ENCODE peak calls at places on chromosomes 11 and 22, in nine cellular contexts. One of them, this sample, is unnamed.

GRCh38 chr22:27662359-27663030 is 139.1 kb downstream of the MN1 start:
- DNase-seq in GM13977: no peak
- DNase-seq in ACHN: no peak
- DNase-seq in stimulated activated CD4-positive, alpha-beta T cell treated with anti-CD3 and anti-CD28 coated beads, TNF-alpha, amount 100 ng/mL, for 48 hours: no peak
- DNase-seq in activated CD4-positive, alpha-beta T cell treated with anti-CD3 and anti-CD28 coated beads for 24 hours: no peak
- DNase-seq in thyroid gland: peak; percentile 20
- DNase-seq in BJ: no peak
- DNase-seq in mesendoderm: no peak
- DNase-seq in MM.1S: no peak
- DNase-seq in this sample: no peak

GRCh38 chr22:45880091-45880651 is 96.8 kb downstream of the WNT7B start:
- DNase-seq in ACHN: no peak
- DNase-seq in BJ: no peak
- DNase-seq in thyroid gland: no peak
- DNase-seq in mesendoderm: no peak
- DNase-seq in activated CD4-positive, alpha-beta T cell treated with anti-CD3 and anti-CD28 coated beads for 24 hours: no peak
- DNase-seq in GM13977: no peak
- DNase-seq in MM.1S: no peak
- DNase-seq in stimulated activated CD4-positive, alpha-beta T cell treated with anti-CD3 and anti-CD28 coated beads, TNF-alpha, amount 100 ng/mL, for 48 hours: no peak
- DNase-seq in this sample: no peak

GRCh38 chr11:68780829-68781228 is 29.5 kb upstream of the TESMIN start:
- DNase-seq in thyroid gland: no peak
- DNase-seq in BJ: no peak
- DNase-seq in stimulated activated CD4-positive, alpha-beta T cell treated with anti-CD3 and anti-CD28 coated beads, TNF-alpha, amount 100 ng/mL, for 48 hours: no peak
- DNase-seq in MM.1S: no peak
- DNase-seq in mesendoderm: peak; percentile 91
- DNase-seq in GM13977: no peak
- DNase-seq in ACHN: no peak
- DNase-seq in activated CD4-positive, alpha-beta T cell treated with anti-CD3 and anti-CD28 coated beads for 24 hours: no peak
- DNase-seq in this sample: no peak

GRCh38 chr11:133800666-133801065 is 44.6 kb downstream of the SPATA19 start:
- DNase-seq in BJ: no peak
- DNase-seq in activated CD4-positive, alpha-beta T cell treated with anti-CD3 and anti-CD28 coated beads for 24 hours: no peak
- DNase-seq in GM13977: no peak
- DNase-seq in stimulated activated CD4-positive, alpha-beta T cell treated with anti-CD3 and anti-CD28 coated beads, TNF-alpha, amount 100 ng/mL, for 48 hours: no peak
- DNase-seq in thyroid gland: no peak
- DNase-seq in MM.1S: no peak
- DNase-seq in ACHN: no peak
- DNase-seq in mesendoderm: no peak
- DNase-seq in this sample: no peak

GRCh38 chr11:94884322-94884721 is 89.0 kb downstream of the CWC15 start:
- DNase-seq in thyroid gland: no peak
- DNase-seq in activated CD4-positive, alpha-beta T cell treated with anti-CD3 and anti-CD28 coated beads for 24 hours: no peak
- DNase-seq in GM13977: no peak
- DNase-seq in ACHN: no peak
- DNase-seq in MM.1S: no peak
- DNase-seq in stimulated activated CD4-positive, alpha-beta T cell treated with anti-CD3 and anti-CD28 coated beads, TNF-alpha, amount 100 ng/mL, for 48 hours: no peak
- DNase-seq in BJ: no peak
- DNase-seq in mesendoderm: no peak
- DNase-seq in this sample: no peak

GRCh38 chr11:11284481-11284880 is 68.6 kb downstream of the CSNK2A3 start:
- DNase-seq in GM13977: no peak
- DNase-seq in BJ: no peak
- DNase-seq in stimulated activated CD4-positive, alpha-beta T cell treated with anti-CD3 and anti-CD28 coated beads, TNF-alpha, amount 100 ng/mL, for 48 hours: no peak
- DNase-seq in ACHN: no peak
- DNase-seq in MM.1S: no peak
- DNase-seq in activated CD4-positive, alpha-beta T cell treated with anti-CD3 and anti-CD28 coated beads for 24 hours: no peak
- DNase-seq in thyroid gland: no peak
- DNase-seq in mesendoderm: no peak
- DNase-seq in this sample: no peak

GRCh38 chr11:18934195-18934808 is 4.9 kb downstream of the MRGPRX1 start:
- DNase-seq in BJ: no peak
- DNase-seq in MM.1S: no peak
- DNase-seq in stimulated activated CD4-positive, alpha-beta T cell treated with anti-CD3 and anti-CD28 coated beads, TNF-alpha, amount 100 ng/mL, for 48 hours: no peak
- DNase-seq in thyroid gland: no peak
- DNase-seq in mesendoderm: no peak
- DNase-seq in GM13977: no peak
- DNase-seq in activated CD4-positive, alpha-beta T cell treated with anti-CD3 and anti-CD28 coated beads for 24 hours: no peak
- DNase-seq in ACHN: no peak
- DNase-seq in this sample: no peak

GRCh38 chr22:39408173-39408572 is 8.6 kb downstream of the TAB1 start:
- DNase-seq in BJ: no peak
- DNase-seq in activated CD4-positive, alpha-beta T cell treated with anti-CD3 and anti-CD28 coated beads for 24 hours: no peak
- DNase-seq in GM13977: no peak
- DNase-seq in thyroid gland: no peak
- DNase-seq in mesendoderm: no peak
- DNase-seq in MM.1S: no peak
- DNase-seq in ACHN: no peak
- DNase-seq in stimulated activated CD4-positive, alpha-beta T cell treated with anti-CD3 and anti-CD28 coated beads, TNF-alpha, amount 100 ng/mL, for 48 hours: no peak
- DNase-seq in this sample: no peak

GRCh38 chr22:29916007-29916544 is 33.1 kb downstream of the MTMR3 start:
- DNase-seq in thyroid gland: peak; percentile 33
- DNase-seq in MM.1S: no peak
- DNase-seq in mesendoderm: peak; percentile 42
- DNase-seq in ACHN: no peak
- DNase-seq in stimulated activated CD4-positive, alpha-beta T cell treated with anti-CD3 and anti-CD28 coated beads, TNF-alpha, amount 100 ng/mL, for 48 hours: no peak
- DNase-seq in BJ: no peak
- DNase-seq in activated CD4-positive, alpha-beta T cell treated with anti-CD3 and anti-CD28 coated beads for 24 hours: no peak
- DNase-seq in GM13977: no peak
- DNase-seq in this sample: no peak

GRCh38 chr11:12529793-12530192 is 144.4 kb upstream of the TEAD1 start:
- DNase-seq in ACHN: no peak
- DNase-seq in BJ: no peak
- DNase-seq in mesendoderm: no peak
- DNase-seq in GM13977: no peak
- DNase-seq in thyroid gland: no peak
- DNase-seq in activated CD4-positive, alpha-beta T cell treated with anti-CD3 and anti-CD28 coated beads for 24 hours: no peak
- DNase-seq in MM.1S: no peak
- DNase-seq in stimulated activated CD4-positive, alpha-beta T cell treated with anti-CD3 and anti-CD28 coated beads, TNF-alpha, amount 100 ng/mL, for 48 hours: no peak
- DNase-seq in this sample: no peak

GRCh38 chr11:128343870-128344269 is 243.5 kb downstream of the ETS1 start:
- DNase-seq in BJ: no peak
- DNase-seq in mesendoderm: no peak
- DNase-seq in MM.1S: no peak
- DNase-seq in stimulated activated CD4-positive, alpha-beta T cell treated with anti-CD3 and anti-CD28 coated beads, TNF-alpha, amount 100 ng/mL, for 48 hours: no peak
- DNase-seq in ACHN: no peak
- DNase-seq in thyroid gland: no peak
- DNase-seq in GM13977: peak; percentile 36
- DNase-seq in activated CD4-positive, alpha-beta T cell treated with anti-CD3 and anti-CD28 coated beads for 24 hours: no peak
- DNase-seq in this sample: no peak

GRCh38 chr11:11279956-11280689 is 72.9 kb downstream of the CSNK2A3 start:
- DNase-seq in stimulated activated CD4-positive, alpha-beta T cell treated with anti-CD3 and anti-CD28 coated beads, TNF-alpha, amount 100 ng/mL, for 48 hours: no peak
- DNase-seq in GM13977: no peak
- DNase-seq in MM.1S: peak; percentile 67
- DNase-seq in BJ: no peak
- DNase-seq in ACHN: no peak
- DNase-seq in mesendoderm: peak; percentile 56
- DNase-seq in thyroid gland: no peak
- DNase-seq in activated CD4-positive, alpha-beta T cell treated with anti-CD3 and anti-CD28 coated beads for 24 hours: no peak
- DNase-seq in this sample: no peak